ENCODE peak calls at places on chromosomes 1 and 21, in four cellular contexts. E is uterus, V is cardiac muscle cell, R is fibroblast of lung. U is an unnamed sample.

GRCh38 chr1:152325111-152325510 is at the start of gene FLG:
- DNase-seq in R (no peak), V (no peak), E (no peak), U (no peak)

GRCh38 chr1:225998560-225999226 is 450 bp downstream of the SDE2 start:
- DNase-seq in V (peak), E (no peak), R (peak), U (peak)

GRCh38 chr1:160117709-160118183 is 2.2 kb downstream of the ATP1A2 start:
- DNase-seq in V (peak), R (peak), E (no peak), U (peak)

GRCh38 chr1:26031903-26032220 is 10.3 kb downstream of the EXTL1 start:
- DNase-seq in V (no peak), R (no peak), E (no peak), U (no peak)

GRCh38 chr1:153490272-153491051 is 30.0 kb upstream of the S100A7 start:
- DNase-seq in E (peak), R (peak), V (peak), U (peak)

GRCh38 chr1:5481889-5482288 is 510.3 kb downstream of the NPHP4 start:
- DNase-seq in E (no peak), V (no peak), R (no peak), U (no peak)

GRCh38 chr1:19448491-19449439 is 36.6 kb downstream of the CAPZB start:
- DNase-seq in V (peak), E (peak), R (peak), U (peak)

GRCh38 chr1:44568128-44568900 is 106.0 kb downstream of the TMEM53 start:
- DNase-seq in V (no peak), E (no peak), R (no peak), U (no peak)

GRCh38 chr1:20403423-20404145 is 82.4 kb downstream of the CAMK2N1 start:
- DNase-seq in V (no peak), R (no peak), E (no peak), U (no peak)

GRCh38 chr1:198678301-198678836 is 39.5 kb downstream of the PTPRC start:
- DNase-seq in E (no peak), V (no peak), R (peak), U (no peak)

GRCh38 chr1:212141404-212141803 is 105.9 kb downstream of the DTL start:
- DNase-seq in V (no peak), R (no peak), E (no peak), U (no peak)

GRCh38 chr1:73911849-73912248 is 286.1 kb downstream of the LRRIQ3 start:
- DNase-seq in R (no peak), E (no peak), V (no peak), U (no peak)

GRCh38 chr1:171480035-171480434 is 5.3 kb upstream of the PRRC2C start:
- DNase-seq in V (no peak), R (no peak), E (no peak), U (no peak)

GRCh38 chr1:30320581-30320890 is 402.8 kb downstream of the MATN1 start:
- DNase-seq in R (no peak), E (no peak), V (no peak), U (no peak)

GRCh38 chr1:195717651-195718050 is 890.6 kb downstream of the KCNT2 start:
- DNase-seq in R (peak), V (peak), E (no peak), U (no peak)
- TF ChIP-seq CTCF in R (peak), V (peak), E (no peak), U (no peak)

GRCh38 chr1:235011599-235012435 is 116.8 kb downstream of the TOMM20 start:
- DNase-seq in V (peak), E (peak), R (peak), U (peak)
- H3K4me3 ChIP-seq in V (no peak), E (no peak), R (no peak), U (no peak)

DNA sequence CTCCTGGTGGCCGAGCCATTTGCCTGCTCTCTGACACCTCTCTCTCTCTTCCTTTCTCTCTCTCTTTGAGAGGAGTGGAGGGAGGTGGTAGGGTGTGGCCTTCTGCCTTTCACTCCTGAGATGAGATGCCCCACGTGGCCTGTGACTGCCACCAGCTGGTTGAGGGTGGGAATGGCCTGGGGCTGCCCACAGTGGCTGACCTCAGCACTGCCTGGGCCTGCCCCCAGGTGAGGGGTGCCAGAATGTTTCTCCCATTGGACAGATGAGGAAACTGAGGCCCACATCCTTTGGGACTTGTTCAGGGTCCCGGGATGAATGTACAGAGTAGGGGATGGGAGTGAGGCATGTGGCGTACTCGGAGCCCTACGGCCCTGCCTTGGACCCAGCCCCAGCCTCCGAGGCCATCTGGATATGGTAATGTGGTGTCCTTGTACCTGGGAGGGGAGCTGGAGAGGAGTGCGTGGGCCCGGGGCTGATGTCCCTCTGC is 12.7 kb upstream of the C1orf167 start:
- DNase-seq in R (peak), V (no peak), E (peak), U (peak)
- TF ChIP-seq CTCF in R (peak), V (no peak), E (peak), U (peak)

GRCh38 chr21:15768045-15768601 is 38.3 kb downstream of the USP25 start:
- DNase-seq in V (no peak), E (no peak), R (peak), U (no peak)
- H3K4me3 ChIP-seq in V (no peak), E (no peak), R (no peak), U (no peak)

DNA sequence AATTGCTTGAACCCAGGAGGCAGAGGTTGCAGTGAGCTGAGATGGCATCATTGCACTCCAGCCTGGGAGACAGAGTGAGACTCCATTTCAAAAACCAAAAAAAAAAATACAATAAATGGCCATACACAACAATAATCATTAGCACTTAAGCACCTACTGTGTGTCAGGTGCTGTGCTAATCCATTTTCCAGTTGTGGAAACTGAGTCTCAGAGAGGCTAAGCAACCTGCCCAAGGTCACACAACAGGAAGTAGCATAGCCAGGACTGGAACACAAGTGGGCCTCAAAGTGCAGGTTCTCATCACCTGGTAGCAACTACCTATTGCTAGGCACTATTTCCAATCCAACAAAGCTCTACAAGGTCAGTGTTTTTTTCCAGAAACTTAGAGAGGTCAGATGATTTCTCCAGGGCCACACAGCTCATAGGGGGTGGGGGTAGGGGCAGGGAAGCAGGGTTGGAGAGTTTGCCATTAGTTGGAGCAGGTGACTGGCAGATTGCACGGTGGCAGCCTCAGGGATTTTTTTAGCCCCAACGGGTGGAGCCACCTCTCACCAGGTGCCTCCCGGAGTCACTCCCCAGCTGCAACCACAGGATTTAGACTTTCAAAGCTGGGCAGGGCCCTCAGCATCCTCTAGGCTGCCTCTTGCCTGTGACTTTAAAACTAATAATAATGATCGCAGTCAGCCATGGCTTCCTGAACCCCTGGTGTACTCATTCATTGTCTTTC is 52.5 kb upstream of the ID3 start:
- DNase-seq in E (no peak), R (no peak), V (no peak), U (no peak)
- TF ChIP-seq CTCF in E (no peak), R (no peak), V (no peak), U (no peak)

GRCh38 chr1:51422367-51423097 is 92.2 kb upstream of the TTC39A start:
- DNase-seq in V (no peak), E (no peak), R (no peak), U (no peak)

GRCh38 chr1:51420867-51421627 is 90.7 kb upstream of the TTC39A start:
- DNase-seq in V (no peak), E (no peak), R (no peak), U (no peak)

GRCh38 chr1:51423098-51423821 is 92.9 kb upstream of the TTC39A start:
- DNase-seq in E (no peak), V (peak), R (peak), U (peak)

GRCh38 chr1:51425273-51425672 is 93.8 kb downstream of the EPS15 start:
- DNase-seq in E (no peak), R (no peak), V (no peak), U (no peak)

GRCh38 chr1:51421961-51422360 is 91.6 kb upstream of the TTC39A start:
- DNase-seq in R (peak), E (no peak), V (peak), U (peak)
- H3K4me3 ChIP-seq in R (no peak), E (no peak), V (peak), U (peak)

DNA sequence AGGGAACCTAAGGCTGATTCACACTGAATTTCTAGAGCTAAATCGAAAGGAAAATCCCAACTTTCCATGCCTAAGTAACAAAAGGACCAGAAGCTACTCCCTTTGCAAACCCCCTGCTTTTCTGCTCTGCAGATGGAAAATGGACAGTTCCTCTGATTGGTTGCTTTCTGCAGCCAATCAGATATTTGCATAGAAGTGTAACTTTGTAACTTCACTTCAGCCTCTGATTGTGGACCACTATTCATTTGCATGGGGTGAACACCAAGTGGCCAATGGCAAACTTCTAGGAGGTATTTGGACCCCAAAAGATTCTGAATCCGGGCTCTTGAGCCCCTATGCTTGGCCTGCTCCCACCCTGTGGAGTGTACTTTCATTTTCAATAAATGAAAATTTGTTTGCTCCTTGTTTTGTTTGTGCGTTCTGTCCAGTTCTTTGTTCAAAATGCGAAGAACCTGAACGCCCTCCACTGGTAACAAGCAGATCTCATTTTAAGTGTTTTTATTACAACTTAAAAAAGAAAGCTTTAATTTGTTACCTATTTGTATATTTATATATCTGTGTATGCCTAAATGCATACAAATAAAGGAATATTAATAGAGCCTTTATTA is 6.4 kb upstream of the GSTM4 start:
- DNase-seq in E (no peak), R (peak), V (peak), U (peak)
- TF ChIP-seq CTCF in E (peak), R (peak), V (peak), U (peak)

DNA sequence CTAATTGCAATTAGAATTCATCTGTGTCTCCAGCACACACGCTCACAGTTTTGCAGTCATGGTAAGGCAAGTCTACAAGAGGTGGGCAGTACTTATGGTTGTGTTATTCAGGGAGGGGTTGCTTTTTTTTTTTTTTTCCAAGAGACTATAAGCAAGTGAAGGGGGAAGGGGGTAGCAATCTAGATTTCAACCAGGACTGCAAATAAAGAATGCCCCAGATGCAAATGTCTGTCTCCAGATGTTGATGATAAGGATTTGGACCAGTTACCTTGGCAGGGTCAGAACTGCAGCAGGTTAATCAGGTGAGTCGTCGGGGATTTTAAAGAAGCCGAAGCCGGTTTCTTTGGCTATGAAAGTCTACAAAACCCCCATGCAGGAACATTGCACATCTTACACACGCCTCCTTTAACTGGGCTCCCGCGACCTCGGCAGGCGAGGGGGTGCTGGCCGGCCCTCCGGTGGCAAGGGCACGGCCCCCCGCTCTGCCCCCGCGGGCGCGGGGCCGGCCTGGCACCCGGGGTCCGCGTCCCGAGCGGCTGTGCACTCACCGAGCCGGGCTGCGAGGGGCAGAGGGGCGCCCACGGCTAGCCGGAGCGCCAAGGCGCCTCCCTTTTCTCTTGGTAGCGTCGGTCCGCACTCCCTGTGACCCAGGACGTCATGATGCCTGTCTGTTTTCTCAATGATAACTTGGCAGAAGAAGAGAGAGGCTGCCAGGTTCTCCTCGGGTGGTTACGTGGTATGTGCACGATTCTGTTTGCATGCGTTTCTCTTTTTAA is 366.2 kb upstream of the ESRRG start:
- DNase-seq in R (peak), V (peak), E (no peak), U (peak)
- H3K4me3 ChIP-seq in R (peak), V (peak), E (no peak), U (peak)

DNA sequence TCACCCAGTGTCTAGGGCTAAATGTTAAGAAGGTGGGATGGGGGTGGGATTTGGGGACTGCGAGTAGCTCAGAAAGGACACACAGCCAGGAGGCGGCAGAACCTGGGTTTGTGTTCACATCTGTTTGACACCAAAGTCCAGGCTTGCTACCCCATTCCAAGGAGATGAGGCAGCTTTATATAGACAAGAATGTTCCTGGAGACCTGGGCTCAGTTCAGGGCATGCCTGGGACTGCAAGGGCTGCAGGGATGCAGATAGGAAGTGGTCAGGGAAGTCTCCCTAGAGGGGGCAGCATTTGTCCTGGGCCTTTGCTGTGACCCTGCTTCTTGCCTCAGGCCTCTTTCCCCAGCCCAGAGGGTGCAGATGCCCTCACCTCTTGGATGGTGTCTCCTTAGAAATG is 16.3 kb downstream of the PADI3 start:
- DNase-seq in E (no peak), R (peak), V (no peak), U (no peak)
- TF ChIP-seq CTCF in E (no peak), R (no peak), V (no peak), U (no peak)